ENCODE peak calls at places on chromosomes 2 and 18, in six cellular contexts. One of them, this sample, is unnamed.

GRCh38 chr2:225165052-225165451 is 122.8 kb upstream of the DOCK10 start:
- DNase-seq in T-cell: no peak
- DNase-seq in CD8-positive, alpha-beta T cell: no peak
- DNase-seq in globus pallidus: no peak
- DNase-seq in activated naive CD8-positive, alpha-beta T cell treated with anti-CD3 and anti-CD28 coated beads, Interleukin-2, amount 50 U/mL, for 24 hours: no peak
- DNase-seq in fibroblast of lung: peak
- DNase-seq in this sample: peak

GRCh38 chr2:161136696-161137324 is 23.4 kb upstream of the TANK start:
- DNase-seq in CD8-positive, alpha-beta T cell: peak
- DNase-seq in activated naive CD8-positive, alpha-beta T cell treated with anti-CD3 and anti-CD28 coated beads, Interleukin-2, amount 50 U/mL, for 24 hours: no peak
- DNase-seq in fibroblast of lung: no peak
- DNase-seq in globus pallidus: peak
- DNase-seq in T-cell: peak
- DNase-seq in this sample: peak

GRCh38 chr2:163044116-163044515 is 205.5 kb upstream of the KCNH7 start:
- DNase-seq in fibroblast of lung: no peak
- DNase-seq in globus pallidus: no peak
- DNase-seq in CD8-positive, alpha-beta T cell: no peak
- DNase-seq in activated naive CD8-positive, alpha-beta T cell treated with anti-CD3 and anti-CD28 coated beads, Interleukin-2, amount 50 U/mL, for 24 hours: no peak
- DNase-seq in T-cell: no peak
- DNase-seq in this sample: no peak

GRCh38 chr2:9720352-9721093 is 89.7 kb upstream of the YWHAQ start:
- DNase-seq in CD8-positive, alpha-beta T cell: no peak
- DNase-seq in activated naive CD8-positive, alpha-beta T cell treated with anti-CD3 and anti-CD28 coated beads, Interleukin-2, amount 50 U/mL, for 24 hours: no peak
- DNase-seq in globus pallidus: no peak
- DNase-seq in fibroblast of lung: no peak
- DNase-seq in T-cell: no peak
- DNase-seq in this sample: no peak

GRCh38 chr2:86760371-86760770 is 30.3 kb downstream of the CD8A start:
- DNase-seq in T-cell: no peak
- DNase-seq in fibroblast of lung: no peak
- DNase-seq in activated naive CD8-positive, alpha-beta T cell treated with anti-CD3 and anti-CD28 coated beads, Interleukin-2, amount 50 U/mL, for 24 hours: no peak
- DNase-seq in CD8-positive, alpha-beta T cell: no peak
- DNase-seq in globus pallidus: no peak
- DNase-seq in this sample: no peak

GRCh38 chr2:176936410-176936809 is 276.2 kb upstream of the HNRNPA3 start:
- DNase-seq in activated naive CD8-positive, alpha-beta T cell treated with anti-CD3 and anti-CD28 coated beads, Interleukin-2, amount 50 U/mL, for 24 hours: no peak
- DNase-seq in fibroblast of lung: no peak
- DNase-seq in CD8-positive, alpha-beta T cell: no peak
- DNase-seq in globus pallidus: no peak
- DNase-seq in T-cell: no peak
- DNase-seq in this sample: no peak

GRCh38 chr18:48139427-48140347 is 209.2 kb upstream of the SMAD2 start:
- DNase-seq in fibroblast of lung: no peak
- DNase-seq in CD8-positive, alpha-beta T cell: no peak
- DNase-seq in globus pallidus: no peak
- DNase-seq in activated naive CD8-positive, alpha-beta T cell treated with anti-CD3 and anti-CD28 coated beads, Interleukin-2, amount 50 U/mL, for 24 hours: no peak
- DNase-seq in T-cell: no peak
- DNase-seq in this sample: no peak

GRCh38 chr2:128307595-128307994 is 11.1 kb downstream of the HS6ST1 start:
- DNase-seq in T-cell: no peak
- DNase-seq in activated naive CD8-positive, alpha-beta T cell treated with anti-CD3 and anti-CD28 coated beads, Interleukin-2, amount 50 U/mL, for 24 hours: no peak
- DNase-seq in CD8-positive, alpha-beta T cell: no peak
- DNase-seq in globus pallidus: no peak
- DNase-seq in fibroblast of lung: no peak
- DNase-seq in this sample: no peak

GRCh38 chr2:171703574-171704347 is 16.5 kb downstream of the DYNC1I2 start:
- DNase-seq in T-cell: no peak
- DNase-seq in fibroblast of lung: peak
- DNase-seq in CD8-positive, alpha-beta T cell: no peak
- DNase-seq in globus pallidus: no peak
- DNase-seq in activated naive CD8-positive, alpha-beta T cell treated with anti-CD3 and anti-CD28 coated beads, Interleukin-2, amount 50 U/mL, for 24 hours: no peak
- DNase-seq in this sample: peak

GRCh38 chr2:102585704-102586404 is 33.5 kb upstream of the SLC9A2 start:
- DNase-seq in activated naive CD8-positive, alpha-beta T cell treated with anti-CD3 and anti-CD28 coated beads, Interleukin-2, amount 50 U/mL, for 24 hours: no peak
- DNase-seq in CD8-positive, alpha-beta T cell: no peak
- DNase-seq in T-cell: no peak
- DNase-seq in globus pallidus: no peak
- DNase-seq in fibroblast of lung: no peak
- DNase-seq in this sample: no peak

GRCh38 chr18:79962835-79963657 is 1.4 kb upstream of the HSBP1L1 start:
- DNase-seq in fibroblast of lung: no peak
- DNase-seq in activated naive CD8-positive, alpha-beta T cell treated with anti-CD3 and anti-CD28 coated beads, Interleukin-2, amount 50 U/mL, for 24 hours: peak
- DNase-seq in globus pallidus: no peak
- DNase-seq in CD8-positive, alpha-beta T cell: peak
- DNase-seq in T-cell: peak
- DNase-seq in this sample: no peak

GRCh38 chr18:38076346-38077053 is 510.9 kb upstream of the CELF4 start:
- DNase-seq in T-cell: no peak
- DNase-seq in fibroblast of lung: no peak
- DNase-seq in CD8-positive, alpha-beta T cell: no peak
- DNase-seq in globus pallidus: no peak
- DNase-seq in activated naive CD8-positive, alpha-beta T cell treated with anti-CD3 and anti-CD28 coated beads, Interleukin-2, amount 50 U/mL, for 24 hours: no peak
- DNase-seq in this sample: no peak

GRCh38 chr2:232887171-232887850 is 17.2 kb downstream of the SNORC start:
- DNase-seq in globus pallidus: no peak
- DNase-seq in CD8-positive, alpha-beta T cell: no peak
- DNase-seq in T-cell: no peak
- DNase-seq in fibroblast of lung: no peak
- DNase-seq in activated naive CD8-positive, alpha-beta T cell treated with anti-CD3 and anti-CD28 coated beads, Interleukin-2, amount 50 U/mL, for 24 hours: no peak
- DNase-seq in this sample: no peak

GRCh38 chr18:36352384-36352783 is 54.9 kb downstream of the FHOD3 start:
- DNase-seq in CD8-positive, alpha-beta T cell: no peak
- DNase-seq in T-cell: no peak
- DNase-seq in activated naive CD8-positive, alpha-beta T cell treated with anti-CD3 and anti-CD28 coated beads, Interleukin-2, amount 50 U/mL, for 24 hours: no peak
- DNase-seq in globus pallidus: no peak
- DNase-seq in fibroblast of lung: peak
- DNase-seq in this sample: peak

GRCh38 chr2:59664946-59665345 is 888.5 kb downstream of the BCL11A start:
- DNase-seq in CD8-positive, alpha-beta T cell: no peak
- DNase-seq in globus pallidus: no peak
- DNase-seq in activated naive CD8-positive, alpha-beta T cell treated with anti-CD3 and anti-CD28 coated beads, Interleukin-2, amount 50 U/mL, for 24 hours: no peak
- DNase-seq in T-cell: no peak
- DNase-seq in fibroblast of lung: no peak
- DNase-seq in this sample: no peak

GRCh38 chr2:233414777-233415570 is 60.7 kb downstream of the DGKD start:
- DNase-seq in globus pallidus: no peak
- DNase-seq in activated naive CD8-positive, alpha-beta T cell treated with anti-CD3 and anti-CD28 coated beads, Interleukin-2, amount 50 U/mL, for 24 hours: peak
- DNase-seq in CD8-positive, alpha-beta T cell: no peak
- DNase-seq in T-cell: no peak
- DNase-seq in fibroblast of lung: peak
- DNase-seq in this sample: peak

GRCh38 chr18:13477147-13477683 is 249.1 kb downstream of the FAM210A start:
- DNase-seq in activated naive CD8-positive, alpha-beta T cell treated with anti-CD3 and anti-CD28 coated beads, Interleukin-2, amount 50 U/mL, for 24 hours: no peak
- DNase-seq in CD8-positive, alpha-beta T cell: no peak
- DNase-seq in T-cell: no peak
- DNase-seq in fibroblast of lung: no peak
- DNase-seq in globus pallidus: no peak
- DNase-seq in this sample: no peak

GRCh38 chr2:215314896-215315295 is 3.0 kb downstream of the ATIC start:
- DNase-seq in T-cell: no peak
- DNase-seq in CD8-positive, alpha-beta T cell: no peak
- DNase-seq in activated naive CD8-positive, alpha-beta T cell treated with anti-CD3 and anti-CD28 coated beads, Interleukin-2, amount 50 U/mL, for 24 hours: no peak
- DNase-seq in globus pallidus: no peak
- DNase-seq in fibroblast of lung: no peak
- DNase-seq in this sample: no peak

GRCh38 chr2:10883066-10883465 is 28.7 kb upstream of the KCNF1 start:
- DNase-seq in fibroblast of lung: no peak
- DNase-seq in activated naive CD8-positive, alpha-beta T cell treated with anti-CD3 and anti-CD28 coated beads, Interleukin-2, amount 50 U/mL, for 24 hours: no peak
- DNase-seq in globus pallidus: no peak
- DNase-seq in CD8-positive, alpha-beta T cell: no peak
- DNase-seq in T-cell: no peak
- DNase-seq in this sample: no peak

GRCh38 chr18:50203801-50204604 is 9.1 kb upstream of the MYO5B start:
- DNase-seq in CD8-positive, alpha-beta T cell: no peak
- DNase-seq in globus pallidus: peak
- DNase-seq in activated naive CD8-positive, alpha-beta T cell treated with anti-CD3 and anti-CD28 coated beads, Interleukin-2, amount 50 U/mL, for 24 hours: peak
- DNase-seq in T-cell: no peak
- DNase-seq in fibroblast of lung: peak
- DNase-seq in this sample: peak

GRCh38 chr18:34117319-34117718 is 107.4 kb downstream of the NOL4 start:
- DNase-seq in globus pallidus: no peak
- DNase-seq in T-cell: no peak
- DNase-seq in CD8-positive, alpha-beta T cell: no peak
- DNase-seq in fibroblast of lung: no peak
- DNase-seq in activated naive CD8-positive, alpha-beta T cell treated with anti-CD3 and anti-CD28 coated beads, Interleukin-2, amount 50 U/mL, for 24 hours: no peak
- DNase-seq in this sample: no peak